ENCODE peak calls at places on chromosomes 2 and 18, in seven cellular contexts. One of them, this sample, is unnamed.

GRCh38 chr18:24603151-24603550 is 142.7 kb downstream of the HRH4 start:
- DNase-seq in breast epithelium: no peak
- DNase-seq in endothelial cell of umbilical vein: no peak
- DNase-seq in lower leg skin: no peak
- DNase-seq in ovary: no peak
- DNase-seq in uterus: no peak
- DNase-seq in adrenal gland: no peak
- DNase-seq in this sample: no peak

GRCh38 chr2:174035981-174036742 is 71.0 kb upstream of the SP3 start:
- DNase-seq in lower leg skin: no peak
- DNase-seq in breast epithelium: no peak
- DNase-seq in endothelial cell of umbilical vein: peak
- DNase-seq in uterus: no peak
- DNase-seq in ovary: no peak
- DNase-seq in adrenal gland: peak
- DNase-seq in this sample: no peak

GRCh38 chr18:34789768-34790344 is 79.8 kb downstream of the DTNA start:
- DNase-seq in lower leg skin: no peak
- DNase-seq in breast epithelium: no peak
- DNase-seq in adrenal gland: no peak
- DNase-seq in uterus: no peak
- DNase-seq in ovary: no peak
- DNase-seq in endothelial cell of umbilical vein: no peak
- DNase-seq in this sample: no peak

GRCh38 chr2:189685540-189686229 is 11.2 kb downstream of the ANKAR start:
- DNase-seq in breast epithelium: no peak
- DNase-seq in adrenal gland: peak
- DNase-seq in ovary: peak
- DNase-seq in endothelial cell of umbilical vein: peak
- DNase-seq in lower leg skin: no peak
- DNase-seq in uterus: no peak
- DNase-seq in this sample: no peak

GRCh38 chr2:176447616-176448015 is 178.4 kb downstream of the MTX2 start:
- DNase-seq in endothelial cell of umbilical vein: no peak
- DNase-seq in ovary: no peak
- DNase-seq in lower leg skin: no peak
- DNase-seq in adrenal gland: no peak
- DNase-seq in breast epithelium: no peak
- DNase-seq in uterus: no peak
- DNase-seq in this sample: no peak

GRCh38 chr2:26561918-26562810 is 79.0 kb downstream of the CIB4 start:
- DNase-seq in ovary: peak
- DNase-seq in breast epithelium: no peak
- DNase-seq in adrenal gland: peak
- DNase-seq in uterus: no peak
- DNase-seq in lower leg skin: no peak
- DNase-seq in endothelial cell of umbilical vein: peak
- DNase-seq in this sample: peak

GRCh38 chr18:30004977-30005376 is 1037.6 kb downstream of the DSC3 start:
- DNase-seq in ovary: no peak
- DNase-seq in uterus: no peak
- DNase-seq in adrenal gland: no peak
- DNase-seq in endothelial cell of umbilical vein: no peak
- DNase-seq in breast epithelium: no peak
- DNase-seq in lower leg skin: no peak
- DNase-seq in this sample: no peak

GRCh38 chr2:11685906-11686470 is 16.0 kb upstream of the NTSR2 start:
- DNase-seq in breast epithelium: no peak
- DNase-seq in adrenal gland: no peak
- DNase-seq in lower leg skin: no peak
- DNase-seq in endothelial cell of umbilical vein: no peak
- DNase-seq in uterus: no peak
- DNase-seq in ovary: no peak
- DNase-seq in this sample: no peak

GRCh38 chr2:9519250-9519649 is 36.4 kb downstream of the ADAM17 start:
- DNase-seq in adrenal gland: no peak
- DNase-seq in breast epithelium: no peak
- DNase-seq in uterus: no peak
- DNase-seq in lower leg skin: no peak
- DNase-seq in ovary: no peak
- DNase-seq in endothelial cell of umbilical vein: no peak
- DNase-seq in this sample: no peak

GRCh38 chr2:219595250-219595649 is 2.4 kb upstream of the STK11IP start:
- DNase-seq in adrenal gland: no peak
- DNase-seq in ovary: peak
- DNase-seq in endothelial cell of umbilical vein: no peak
- DNase-seq in breast epithelium: no peak
- DNase-seq in uterus: no peak
- DNase-seq in lower leg skin: no peak
- DNase-seq in this sample: no peak

GRCh38 chr2:232891621-232892071 is 21.6 kb downstream of the SNORC start:
- DNase-seq in uterus: no peak
- DNase-seq in ovary: no peak
- DNase-seq in adrenal gland: peak
- DNase-seq in lower leg skin: no peak
- DNase-seq in breast epithelium: peak
- DNase-seq in endothelial cell of umbilical vein: peak
- DNase-seq in this sample: no peak

GRCh38 chr2:231604101-231604684 is 11.5 kb downstream of the TEX44 start:
- DNase-seq in ovary: peak
- DNase-seq in breast epithelium: peak
- DNase-seq in lower leg skin: no peak
- DNase-seq in uterus: peak
- DNase-seq in endothelial cell of umbilical vein: no peak
- DNase-seq in adrenal gland: no peak
- DNase-seq in this sample: peak
- TF ChIP-seq POLR2A in ovary: peak
- TF ChIP-seq POLR2A in breast epithelium: peak
- TF ChIP-seq POLR2A in lower leg skin: no peak
- TF ChIP-seq POLR2A in uterus: no peak
- TF ChIP-seq POLR2A in endothelial cell of umbilical vein: no peak
- TF ChIP-seq POLR2A in adrenal gland: peak
- TF ChIP-seq POLR2A in this sample: no peak

DNA sequence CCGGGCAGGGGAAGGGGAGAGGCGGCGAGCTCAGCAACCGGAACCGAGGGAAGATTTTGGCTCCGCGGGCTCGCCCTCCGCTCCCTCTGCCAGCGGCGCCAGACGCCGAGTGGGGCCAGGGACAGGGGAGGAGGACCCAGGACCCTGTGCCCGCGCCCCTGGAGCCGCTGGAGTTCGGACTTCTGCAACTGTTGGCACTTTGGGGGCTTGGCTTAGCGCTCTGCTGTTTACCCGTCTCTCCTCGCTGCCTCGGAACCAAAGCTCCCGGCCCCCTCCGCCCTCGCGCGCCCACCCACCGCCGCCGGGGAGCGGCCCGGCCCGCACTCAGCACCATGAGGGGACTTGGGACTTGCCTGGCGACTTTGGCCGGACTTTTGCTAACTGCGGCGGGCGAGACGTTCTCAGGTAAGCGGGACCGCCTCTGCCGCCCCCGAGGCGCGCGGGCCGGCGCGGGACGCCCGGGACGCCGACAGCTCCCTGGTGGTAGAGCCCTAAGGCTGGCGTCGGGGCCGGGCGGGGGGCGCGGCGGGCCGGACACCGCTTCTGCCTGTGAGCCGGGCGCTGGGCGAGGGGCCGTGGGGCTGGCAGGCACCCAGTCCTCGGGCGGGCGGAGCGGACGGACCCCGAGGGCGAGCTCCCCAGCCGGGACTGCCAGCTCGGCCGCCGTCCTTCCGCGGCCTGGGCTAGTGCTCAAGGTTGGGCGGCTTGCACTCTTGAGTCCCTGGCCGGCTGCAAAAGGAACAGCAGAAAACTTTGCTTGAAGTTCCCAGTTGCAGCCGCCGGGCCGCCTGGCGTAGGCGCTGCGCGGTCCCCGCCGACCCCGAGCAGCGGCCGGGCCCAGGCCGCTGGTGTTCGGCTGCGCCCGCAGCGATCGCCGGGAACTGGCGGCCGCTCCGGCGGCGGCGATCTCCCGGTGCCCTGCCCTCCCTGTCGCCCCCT is 640 bp downstream of the PTPRM start:
- DNase-seq in ovary: peak
- DNase-seq in breast epithelium: peak
- DNase-seq in adrenal gland: peak
- DNase-seq in lower leg skin: peak
- DNase-seq in uterus: peak
- DNase-seq in endothelial cell of umbilical vein: peak
- DNase-seq in this sample: peak
- TF ChIP-seq POLR2A in ovary: no peak
- TF ChIP-seq POLR2A in breast epithelium: no peak
- TF ChIP-seq POLR2A in adrenal gland: peak
- TF ChIP-seq POLR2A in lower leg skin: no peak
- TF ChIP-seq POLR2A in uterus: no peak
- TF ChIP-seq POLR2A in endothelial cell of umbilical vein: no peak
- TF ChIP-seq POLR2A in this sample: no peak

GRCh38 chr2:23926289-23926749 is 604 bp downstream of the ATAD2B start:
- DNase-seq in breast epithelium: peak
- DNase-seq in ovary: peak
- DNase-seq in endothelial cell of umbilical vein: no peak
- DNase-seq in adrenal gland: peak
- DNase-seq in uterus: no peak
- DNase-seq in lower leg skin: peak
- DNase-seq in this sample: peak

GRCh38 chr2:23925702-23926288 is 1.1 kb downstream of the ATAD2B start:
- DNase-seq in lower leg skin: peak
- DNase-seq in uterus: peak
- DNase-seq in endothelial cell of umbilical vein: peak
- DNase-seq in adrenal gland: peak
- DNase-seq in ovary: peak
- DNase-seq in breast epithelium: peak
- DNase-seq in this sample: peak

GRCh38 chr2:23924589-23925359 is 2.1 kb downstream of the ATAD2B start:
- DNase-seq in lower leg skin: no peak
- DNase-seq in uterus: no peak
- DNase-seq in endothelial cell of umbilical vein: peak
- DNase-seq in adrenal gland: no peak
- DNase-seq in ovary: no peak
- DNase-seq in breast epithelium: no peak
- DNase-seq in this sample: no peak

DNA sequence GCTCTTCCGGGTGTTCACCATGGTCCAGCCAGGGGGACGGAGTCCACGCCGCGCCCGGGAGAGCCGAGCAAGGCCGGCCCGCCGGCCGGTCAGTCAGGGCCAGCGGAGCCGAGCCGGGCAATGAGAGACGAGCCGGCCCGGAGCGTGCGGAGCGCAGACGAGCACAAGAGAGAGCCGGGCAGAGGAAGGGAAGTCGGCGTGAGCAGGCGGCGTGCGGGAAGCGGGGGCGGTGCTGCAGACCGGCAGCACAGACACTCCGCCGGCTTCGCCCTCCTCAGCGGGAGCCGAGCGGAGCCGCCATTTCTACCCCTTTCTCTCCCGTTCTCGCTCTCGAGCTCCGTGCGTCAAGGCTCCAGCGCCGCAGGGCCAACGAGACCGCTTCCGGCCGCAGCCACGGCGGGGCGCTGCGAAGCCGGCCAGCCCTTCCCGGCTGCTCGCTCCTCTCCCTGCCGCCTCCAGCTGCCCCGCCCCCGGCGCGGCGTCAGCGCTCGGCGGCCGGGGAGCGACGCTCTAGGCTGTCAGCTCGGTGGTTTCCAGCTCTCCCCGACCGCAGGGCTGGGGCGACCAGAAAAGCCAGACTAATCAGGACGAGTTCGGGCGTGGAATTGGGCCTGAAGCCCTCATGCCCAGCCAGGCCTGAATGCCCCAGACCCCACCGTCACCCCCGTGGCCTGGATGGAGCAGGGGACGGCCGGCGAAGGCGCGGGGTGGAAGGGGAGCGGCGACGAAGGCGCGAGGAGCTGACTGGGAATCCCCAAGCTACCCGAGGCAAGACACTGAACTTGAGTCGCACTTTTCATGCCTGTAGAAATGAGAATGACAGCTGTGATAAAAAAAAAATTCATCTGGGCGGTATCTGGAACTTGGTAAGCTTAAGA is at the start of gene ATAD2B:
- DNase-seq in endothelial cell of umbilical vein: peak
- DNase-seq in adrenal gland: peak
- DNase-seq in uterus: peak
- DNase-seq in ovary: peak
- DNase-seq in breast epithelium: peak
- DNase-seq in lower leg skin: peak
- DNase-seq in this sample: peak
- TF ChIP-seq POLR2A in endothelial cell of umbilical vein: peak
- TF ChIP-seq POLR2A in adrenal gland: peak
- TF ChIP-seq POLR2A in uterus: peak
- TF ChIP-seq POLR2A in ovary: peak
- TF ChIP-seq POLR2A in breast epithelium: peak
- TF ChIP-seq POLR2A in lower leg skin: no peak
- TF ChIP-seq POLR2A in this sample: peak

GRCh38 chr18:9952633-9953416 is 39.0 kb downstream of the VAPA start:
- DNase-seq in lower leg skin: no peak
- DNase-seq in endothelial cell of umbilical vein: no peak
- DNase-seq in breast epithelium: no peak
- DNase-seq in adrenal gland: no peak
- DNase-seq in ovary: no peak
- DNase-seq in uterus: no peak
- DNase-seq in this sample: no peak

GRCh38 chr18:9949861-9950260 is 36.0 kb downstream of the VAPA start:
- DNase-seq in endothelial cell of umbilical vein: no peak
- DNase-seq in breast epithelium: no peak
- DNase-seq in ovary: no peak
- DNase-seq in uterus: no peak
- DNase-seq in adrenal gland: no peak
- DNase-seq in lower leg skin: no peak
- DNase-seq in this sample: no peak

GRCh38 chr18:9949315-9949714 is 35.5 kb downstream of the VAPA start:
- DNase-seq in endothelial cell of umbilical vein: no peak
- DNase-seq in lower leg skin: no peak
- DNase-seq in breast epithelium: no peak
- DNase-seq in ovary: no peak
- DNase-seq in adrenal gland: no peak
- DNase-seq in uterus: no peak
- DNase-seq in this sample: no peak

GRCh38 chr18:9951022-9951859 is 37.4 kb downstream of the VAPA start:
- DNase-seq in ovary: no peak
- DNase-seq in uterus: no peak
- DNase-seq in breast epithelium: no peak
- DNase-seq in adrenal gland: peak
- DNase-seq in endothelial cell of umbilical vein: peak
- DNase-seq in lower leg skin: no peak
- DNase-seq in this sample: no peak

DNA sequence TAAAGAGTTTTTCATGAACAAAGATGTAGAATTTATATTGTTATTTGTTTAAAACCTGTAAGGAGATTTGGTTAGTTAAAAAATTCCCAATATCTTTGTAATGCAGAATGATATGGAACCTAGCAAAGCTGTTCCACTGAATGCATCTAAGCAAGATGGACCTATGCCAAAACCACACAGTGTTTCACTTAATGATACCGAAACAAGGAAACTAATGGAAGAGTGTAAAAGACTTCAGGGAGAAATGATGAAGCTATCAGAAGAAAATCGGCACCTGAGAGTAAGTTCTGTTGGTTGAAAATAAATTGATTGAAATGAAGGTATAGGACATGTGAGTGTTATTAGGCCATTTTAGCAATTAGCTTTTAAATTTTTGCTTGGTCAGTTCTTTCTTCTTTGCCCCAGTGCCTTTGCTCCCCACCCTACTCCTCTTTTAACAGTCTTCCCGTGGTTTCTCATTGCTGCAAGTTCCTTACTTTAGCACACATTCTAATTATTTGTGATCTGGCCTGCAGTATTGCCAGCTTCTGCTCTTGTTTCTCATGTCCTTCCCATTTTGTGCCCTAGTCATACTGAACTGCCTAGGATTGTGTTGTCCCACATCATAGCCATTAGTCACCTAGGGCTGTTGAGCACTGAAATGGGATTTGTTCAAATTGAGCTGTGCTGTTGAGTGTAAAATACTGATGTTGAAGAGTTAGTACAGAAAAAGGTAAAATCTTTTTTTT is 36.6 kb downstream of the VAPA start:
- DNase-seq in uterus: no peak
- DNase-seq in ovary: no peak
- DNase-seq in endothelial cell of umbilical vein: no peak
- DNase-seq in breast epithelium: no peak
- DNase-seq in adrenal gland: no peak
- DNase-seq in lower leg skin: no peak
- DNase-seq in this sample: no peak
- TF ChIP-seq POLR2A in uterus: no peak
- TF ChIP-seq POLR2A in ovary: no peak
- TF ChIP-seq POLR2A in endothelial cell of umbilical vein: no peak
- TF ChIP-seq POLR2A in breast epithelium: no peak
- TF ChIP-seq POLR2A in adrenal gland: no peak
- TF ChIP-seq POLR2A in lower leg skin: no peak
- TF ChIP-seq POLR2A in this sample: no peak

This sample was measured in GM12891.